ENCODE peak calls at places on chromosome 4, in four cellular contexts. Z, V, R and Q are unnamed samples.

GRCh38 chr4:81221303-81222081 is 6.5 kb upstream of the PRKG2 start:
- DNase-seq in Z (peak), R (peak), V (peak), Q (no peak)

GRCh38 chr4:55613621-55614020 is 21.6 kb upstream of the PDCL2 start:
- DNase-seq in R (no peak), Z (no peak), V (no peak), Q (no peak)

GRCh38 chr4:118279328-118279727 is 73.5 kb downstream of the PRSS12 start:
- DNase-seq in V (no peak), Z (no peak), R (no peak), Q (no peak)

GRCh38 chr4:176443117-176443516 is 123.4 kb downstream of the SPCS3 start:
- DNase-seq in R (peak), V (peak), Z (peak), Q (no peak)

GRCh38 chr4:17535242-17535641 is 20.3 kb downstream of the CLRN2 start:
- DNase-seq in Z (no peak), R (no peak), V (no peak), Q (no peak)

GRCh38 chr4:1511441-1512041 is 105.3 kb upstream of the NKX1-1 start:
- DNase-seq in V (peak), R (peak), Z (peak), Q (no peak)

GRCh38 chr4:73883306-73883705 is 14.1 kb downstream of the CXCL1 start:
- DNase-seq in R (peak), Z (peak), V (peak), Q (no peak)

GRCh38 chr4:73593631-73594241 is 26.5 kb downstream of the RASSF6 start:
- DNase-seq in R (peak), V (peak), Z (peak), Q (no peak)

GRCh38 chr4:45241976-45242375 is 515.6 kb upstream of the GNPDA2 start:
- DNase-seq in Z (no peak), V (no peak), R (peak), Q (no peak)

GRCh38 chr4:173530326-173531062 is 465 bp upstream of the HAND2 start:
- DNase-seq in R (peak), V (peak), Z (no peak), Q (no peak)

GRCh38 chr4:173531085-173531965 is 1.3 kb upstream of the HAND2 start:
- DNase-seq in R (peak), V (peak), Z (no peak), Q (no peak)

GRCh38 chr4:173527103-173527876 is 2.7 kb downstream of the HAND2 start:
- DNase-seq in V (peak), Z (no peak), R (peak), Q (no peak)

GRCh38 chr4:173528378-173529321 is 1.4 kb downstream of the HAND2 start:
- DNase-seq in Z (no peak), V (peak), R (peak), Q (no peak)

GRCh38 chr4:173529505-173530325 is at the start of gene HAND2:
- DNase-seq in Z (peak), R (peak), V (peak), Q (peak)
- H3K4me3 ChIP-seq in Z (peak), R (peak), V (peak), Q (peak)

DNA sequence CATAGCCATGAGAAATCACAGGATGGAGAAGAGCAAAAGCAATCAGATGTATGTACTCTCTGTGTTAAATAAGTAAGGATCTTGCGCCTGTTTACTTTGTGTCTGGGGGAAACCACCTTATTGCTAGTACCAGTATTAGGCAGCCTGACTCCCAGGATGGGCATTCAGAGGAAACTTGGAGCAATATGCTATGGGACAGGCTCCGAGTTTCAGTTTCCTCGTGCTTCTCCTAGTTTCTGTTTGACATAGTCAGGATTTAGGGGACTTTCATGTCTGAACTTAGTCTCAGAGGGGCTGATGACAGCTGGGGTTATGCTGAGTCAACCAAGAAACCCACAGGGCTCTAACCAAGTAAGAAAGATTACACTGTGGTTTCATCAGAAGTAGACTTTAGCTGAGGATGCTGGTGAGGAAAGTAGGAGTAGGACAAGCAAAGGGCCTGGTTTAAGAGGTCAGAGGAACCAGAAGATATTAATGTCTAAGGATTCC is 13.5 kb downstream of the NSUN7 start:
- DNase-seq in Z (peak), R (peak), V (peak), Q (no peak)
- H3K4me3 ChIP-seq in Z (no peak), R (no peak), V (no peak), Q (no peak)

GRCh38 chr4:114599231-114600065 is 841 bp downstream of the UGT8 start:
- DNase-seq in R (no peak), V (peak), Z (no peak), Q (no peak)
- H3K4me3 ChIP-seq in R (no peak), V (peak), Z (no peak), Q (peak)

DNA sequence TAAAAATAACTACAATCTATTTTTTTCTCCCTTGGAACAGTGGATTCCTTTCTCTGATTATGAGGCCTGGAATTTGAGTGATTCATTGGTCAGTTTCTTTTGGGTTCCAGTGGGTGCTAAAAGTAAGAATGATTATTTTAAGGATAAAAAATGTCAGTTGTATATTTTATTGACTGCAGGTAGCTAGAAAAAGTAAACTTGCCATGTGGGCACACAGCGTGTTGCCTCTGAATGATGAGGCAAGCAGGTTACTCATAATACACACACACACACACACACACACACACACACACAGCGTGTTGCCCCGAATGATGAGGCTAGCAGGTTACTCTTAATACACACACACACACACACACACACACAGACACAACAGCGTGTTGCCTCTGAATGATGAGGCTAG is 13.8 kb downstream of the GALNT7 start:
- DNase-seq in R (peak), V (peak), Z (peak), Q (peak)
- H3K4me3 ChIP-seq in R (no peak), V (peak), Z (no peak), Q (no peak)

DNA sequence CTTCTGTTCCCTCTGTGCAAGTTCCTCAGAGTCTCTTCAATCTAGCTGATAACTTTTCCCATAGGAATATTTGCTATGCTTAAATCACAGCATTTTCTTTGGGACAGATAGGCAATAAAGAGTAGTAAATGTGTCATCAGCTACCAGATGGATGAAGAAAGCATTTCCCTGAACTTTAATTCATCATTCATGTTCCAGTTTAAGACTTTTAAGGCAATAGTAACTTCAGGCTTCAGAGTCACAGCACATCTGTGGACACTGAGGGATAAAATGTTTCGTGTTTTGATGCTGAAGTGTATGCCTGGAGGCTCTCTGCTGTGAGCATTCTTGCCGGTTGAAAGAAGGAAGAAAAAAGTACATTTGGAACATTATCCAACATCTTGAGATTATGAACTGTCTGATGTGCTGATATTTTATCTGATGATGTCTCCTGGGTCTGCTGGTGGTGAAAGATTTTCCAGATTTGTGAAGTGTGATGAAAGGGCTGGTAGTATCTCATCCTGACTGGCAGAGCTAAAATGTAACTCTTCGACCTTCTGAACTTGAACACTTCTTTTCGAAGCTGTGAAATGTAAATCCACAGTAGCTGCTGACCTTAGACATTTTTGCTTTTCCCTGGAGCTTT is 133.7 kb downstream of the DCLK2 start:
- DNase-seq in Z (no peak), R (no peak), V (peak), Q (no peak)
- H3K4me3 ChIP-seq in Z (no peak), R (no peak), V (no peak), Q (no peak)

GRCh38 chr4:169314906-169315305 is 44.1 kb upstream of the SH3RF1 start:
- DNase-seq in V (peak), R (peak), Z (peak), Q (no peak)
- H3K4me3 ChIP-seq in V (peak), R (no peak), Z (no peak), Q (no peak)

DNA sequence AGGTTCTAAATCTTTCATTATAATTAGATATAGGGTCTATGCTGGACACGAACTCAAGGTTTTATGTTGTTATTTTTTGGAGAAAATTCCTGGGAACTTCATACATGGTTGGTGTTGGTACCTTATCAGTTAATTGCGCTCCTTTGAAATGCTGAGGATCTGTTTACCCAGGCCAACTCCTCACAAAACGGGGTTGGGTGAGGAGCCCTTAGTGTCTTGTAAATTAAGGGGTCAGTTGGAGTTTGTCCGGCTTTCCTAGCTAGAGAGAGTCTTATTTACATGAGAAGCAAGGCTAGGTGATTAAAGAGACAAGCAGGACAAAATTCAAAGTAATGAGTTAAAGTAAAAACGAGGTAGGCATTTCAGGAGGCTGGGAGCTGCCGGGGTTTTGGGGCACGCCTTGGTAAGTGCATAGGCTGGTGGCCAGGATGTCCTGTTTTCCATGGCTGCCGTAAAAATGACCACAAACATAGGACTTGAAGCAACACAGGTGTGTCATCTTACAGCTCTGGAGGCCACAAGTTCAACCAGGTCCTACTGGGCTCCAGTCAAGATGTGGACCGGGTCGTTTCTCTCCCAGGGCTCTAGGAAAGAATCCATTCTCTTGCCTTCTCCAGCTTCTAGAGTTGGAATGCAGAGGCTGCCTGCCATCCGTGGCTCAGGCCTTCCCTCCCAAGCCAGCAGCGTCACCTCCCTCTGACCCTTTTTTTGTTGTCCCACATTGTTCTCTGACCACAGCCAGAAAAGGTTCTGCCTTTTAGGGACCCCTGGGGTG is 19.8 kb downstream of the PSAPL1 start:
- DNase-seq in R (no peak), V (no peak), Z (no peak), Q (peak)
- H3K4me3 ChIP-seq in R (no peak), V (no peak), Z (no peak), Q (no peak)